ENCODE peak calls at places on chromosome 4, in six cellular contexts. R is stimulated activated CD8-positive, alpha-beta memory T cell treated with anti-CD3 and anti-CD28 coated beads, Interleukin-2, amount 100 ng/mL, for 1 hour; Z is frontal cortex; P is endothelial cell; E is G401; K is brain microvascular endothelial cell. L is an unnamed sample.

GRCh38 chr4:113112341-113112978 is 63.0 kb downstream of the ANK2 start:
- DNase-seq in E (no peak), P (no peak), Z (no peak), R (no peak), K (no peak), L (no peak)

GRCh38 chr4:187128226-187128625 is 404.6 kb upstream of the FAT1 start:
- DNase-seq in R (no peak), K (peak; percentile 64), P (no peak), Z (no peak), E (no peak), L (no peak)

GRCh38 chr4:102036016-102036415 is 245.5 kb downstream of the BANK1 start:
- DNase-seq in Z (no peak), P (no peak), R (no peak), K (no peak), E (peak; percentile 15), L (no peak)

GRCh38 chr4:2341911-2342652 is 76.4 kb downstream of the ZFYVE28 start:
- DNase-seq in P (no peak), Z (no peak), E (no peak), K (no peak), R (no peak), L (no peak)

GRCh38 chr4:94532016-94532789 is 80.5 kb downstream of the PDLIM5 start:
- DNase-seq in P (no peak), E (no peak), K (peak; percentile 65), Z (no peak), R (no peak), L (no peak)

GRCh38 chr4:82715731-82716617 is 82.6 kb downstream of the SCD5 start:
- DNase-seq in Z (no peak), K (peak; percentile 35), R (no peak), P (no peak), E (no peak), L (no peak)

GRCh38 chr4:87132035-87132434 is 88.4 kb downstream of the KLHL8 start:
- DNase-seq in R (no peak), K (no peak), E (no peak), P (no peak), Z (no peak), L (no peak)

GRCh38 chr4:687048-687974 is 1.6 kb downstream of the SLC49A3 start:
- DNase-seq in Z (no peak), K (peak; percentile 88), P (no peak), R (no peak), E (no peak), L (peak; percentile 99)

GRCh38 chr4:77141964-77142641 is 14.9 kb upstream of the CCNG2 start:
- DNase-seq in R (no peak), P (no peak), Z (no peak), E (peak; percentile 95), K (no peak), L (no peak)